ENCODE peak calls at places on chromosome 15, in ten cellular contexts. J, F, R, V, T, E, I, G, U and C are unnamed samples.

GRCh38 chr15:53811530-53811929 is 52.1 kb upstream of the WDR72 start:
- DNase-seq in R (no peak), U (no peak), F (peak; percentile 10), T (no peak), V (no peak), G (no peak), E (no peak), I (no peak), J (no peak), C (peak; percentile 5)

GRCh38 chr15:54082836-54083492 is 104.7 kb downstream of the UNC13C start:
- DNase-seq in V (no peak), G (no peak), J (no peak), F (peak; percentile 8), R (no peak), T (no peak), U (peak; percentile 17), E (peak; percentile 8), I (peak; percentile 53), C (no peak)

GRCh38 chr15:28456476-28457395 is 76.0 kb downstream of the GOLGA8G start:
- DNase-seq in U (no peak), F (no peak), E (no peak), T (no peak), R (peak; percentile 15), J (no peak), G (no peak), I (peak; percentile 39), V (peak; percentile 64), C (no peak)

GRCh38 chr15:40927497-40928346 is 1.4 kb upstream of the DLL4 start:
- DNase-seq in J (no peak), G (no peak), E (no peak), T (no peak), F (no peak), R (no peak), U (peak; percentile 58), V (no peak), I (no peak), C (no peak)

GRCh38 chr15:76239786-76240185 is 71.5 kb downstream of the ETFA start:
- DNase-seq in J (no peak), F (no peak), V (no peak), T (no peak), G (no peak), U (no peak), E (no peak), R (no peak), I (no peak), C (no peak)

GRCh38 chr15:65287515-65287845 is 797 bp upstream of the PARP16 start:
- DNase-seq in R (no peak), G (no peak), E (no peak), I (no peak), T (no peak), V (no peak), U (peak; percentile 31), J (no peak), F (peak; percentile 8), C (no peak)

GRCh38 chr15:70091649-70092461 is 5.9 kb downstream of the TLE3 start:
- DNase-seq in F (peak; percentile 22), T (no peak), I (no peak), V (peak; percentile 31), R (peak; percentile 38), U (no peak), E (no peak), J (no peak), G (no peak), C (no peak)

GRCh38 chr15:68658151-68658550 is 79.4 kb downstream of the CORO2B start:
- DNase-seq in I (no peak), F (no peak), E (no peak), V (peak; percentile 48), U (no peak), T (peak; percentile 52), G (no peak), R (no peak), J (no peak), C (no peak)

GRCh38 chr15:75647370-75648155 is at the start of gene SNX33:
- DNase-seq in T (no peak), V (peak; percentile 92), R (peak; percentile 47), U (peak; percentile 84), F (peak; percentile 92), J (peak; percentile 87), E (peak; percentile 94), I (peak; percentile 79), G (peak; percentile 64), C (peak; percentile 73)

GRCh38 chr15:71337197-71337845 is 222.1 kb downstream of the THSD4 start:
- DNase-seq in E (no peak), J (no peak), V (no peak), I (peak; percentile 19), G (no peak), U (no peak), T (no peak), R (no peak), F (no peak), C (no peak)

GRCh38 chr15:40763801-40764765 is at the start of gene GCHFR:
- DNase-seq in V (peak; percentile 94), E (peak; percentile 74), G (peak; percentile 51), F (peak; percentile 59), T (no peak), R (peak; percentile 54), I (peak; percentile 81), U (peak; percentile 89), J (peak; percentile 78), C (peak; percentile 44)

GRCh38 chr15:38895326-38896282 is 331.0 kb upstream of the RASGRP1 start:
- DNase-seq in F (peak; percentile 82), U (no peak), R (no peak), G (no peak), I (no peak), T (no peak), J (no peak), V (no peak), E (peak; percentile 70), C (peak; percentile 75)

GRCh38 chr15:100060276-100060926 is 281.4 kb downstream of the ADAMTS17 start:
- DNase-seq in R (no peak), G (peak; percentile 21), E (peak; percentile 73), J (no peak), U (no peak), I (no peak), T (no peak), F (peak; percentile 80), V (no peak), C (no peak)

GRCh38 chr15:89633585-89633984 is 21.7 kb downstream of the KIF7 start:
- DNase-seq in F (no peak), I (no peak), E (no peak), G (no peak), U (no peak), J (no peak), V (no peak), R (no peak), T (no peak), C (no peak)

GRCh38 chr15:101198031-101198430 is 53.8 kb downstream of the CHSY1 start:
- DNase-seq in G (no peak), E (no peak), V (no peak), R (no peak), U (no peak), I (no peak), T (no peak), F (no peak), J (no peak), C (no peak)
- TF ChIP-seq CTCF in G (no peak), E (no peak), V (no peak), R (no peak), U (no peak), I (no peak), T (no peak), F (no peak), J (no peak), C (no peak)

DNA sequence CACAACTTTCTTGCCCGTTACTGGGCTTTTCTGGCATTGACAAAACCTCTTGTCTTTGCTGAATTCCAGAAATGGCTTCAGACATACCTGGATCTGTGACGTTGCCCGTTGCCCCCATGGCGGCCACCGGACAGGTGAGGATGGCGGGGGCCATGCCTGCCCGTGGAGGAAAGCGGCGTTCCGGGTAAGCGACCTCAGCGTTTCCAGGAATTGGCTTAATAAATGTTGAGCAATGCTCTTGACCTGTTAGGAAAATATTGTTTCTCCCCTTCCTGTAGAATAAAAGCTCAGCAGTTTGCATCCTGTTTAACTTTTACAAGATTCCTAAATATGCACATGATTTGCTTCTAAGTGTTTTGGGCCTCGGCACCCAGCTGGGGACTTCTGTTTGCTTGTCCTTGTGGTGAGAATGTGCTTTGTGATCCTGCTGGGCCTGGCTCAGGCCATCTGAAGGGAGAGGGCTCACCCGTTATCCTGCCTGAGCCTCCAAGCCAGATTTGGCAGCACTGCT is 46.7 kb downstream of the ARNT2 start:
- DNase-seq in E (no peak), G (no peak), R (no peak), U (no peak), T (no peak), V (peak; percentile 71), F (no peak), J (no peak), I (peak; percentile 29), C (no peak)
- TF ChIP-seq CTCF in E (no peak), G (no peak), R (no peak), U (no peak), T (no peak), V (no peak), F (no peak), J (no peak), I (no peak), C (no peak)

DNA sequence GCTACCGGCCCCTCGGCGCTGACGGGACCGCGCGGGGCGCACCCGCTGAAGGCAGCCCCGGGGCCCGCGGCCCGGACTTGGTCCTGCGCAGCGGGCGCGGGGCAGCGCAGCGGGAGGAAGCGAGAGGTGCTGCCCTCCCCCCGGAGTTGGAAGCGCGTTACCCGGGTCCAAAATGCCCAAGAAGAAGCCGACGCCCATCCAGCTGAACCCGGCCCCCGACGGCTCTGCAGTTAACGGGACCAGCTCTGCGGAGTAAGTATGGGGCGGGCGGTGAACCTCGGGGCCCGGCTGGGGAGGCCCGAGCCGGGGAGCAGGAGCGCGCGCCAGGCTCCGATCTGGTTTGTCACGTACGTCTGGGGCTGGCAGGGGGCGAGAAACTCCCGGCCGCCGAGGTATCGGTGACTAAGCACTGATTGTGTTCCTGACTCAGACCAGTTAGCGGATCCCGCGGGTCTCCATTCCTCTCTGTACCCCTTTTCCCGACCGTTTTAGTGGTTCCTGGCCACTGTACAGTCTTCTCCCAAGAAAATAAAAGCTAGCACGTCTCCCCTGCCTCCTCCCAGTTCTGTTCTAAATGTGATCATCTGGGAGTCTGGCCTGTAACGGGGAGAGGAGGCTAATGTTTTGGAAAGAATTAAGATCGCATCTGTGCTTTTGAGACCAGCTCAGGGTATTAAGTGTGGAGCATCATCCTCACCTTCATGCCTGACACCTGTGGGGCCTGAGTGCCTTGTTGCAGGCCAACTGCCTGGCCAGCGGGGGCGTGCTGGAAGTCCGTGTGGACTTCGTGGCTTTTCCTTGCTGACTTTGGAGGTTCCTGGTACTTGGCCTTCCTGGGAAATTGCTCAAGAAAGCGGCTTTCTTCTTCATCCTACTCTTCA is 704 bp downstream of the MAP2K1 start:
- DNase-seq in I (peak; percentile 56), E (peak; percentile 69), R (peak; percentile 76), U (peak; percentile 57), V (peak; percentile 82), J (peak; percentile 72), T (peak; percentile 25), G (peak; percentile 37), F (peak; percentile 64), C (peak; percentile 58)
- TF ChIP-seq CTCF in I (no peak), E (peak; percentile 57), R (no peak), U (peak; percentile 47), V (peak; percentile 43), J (no peak), T (no peak), G (no peak), F (peak; percentile 50), C (peak; percentile 62)

DNA sequence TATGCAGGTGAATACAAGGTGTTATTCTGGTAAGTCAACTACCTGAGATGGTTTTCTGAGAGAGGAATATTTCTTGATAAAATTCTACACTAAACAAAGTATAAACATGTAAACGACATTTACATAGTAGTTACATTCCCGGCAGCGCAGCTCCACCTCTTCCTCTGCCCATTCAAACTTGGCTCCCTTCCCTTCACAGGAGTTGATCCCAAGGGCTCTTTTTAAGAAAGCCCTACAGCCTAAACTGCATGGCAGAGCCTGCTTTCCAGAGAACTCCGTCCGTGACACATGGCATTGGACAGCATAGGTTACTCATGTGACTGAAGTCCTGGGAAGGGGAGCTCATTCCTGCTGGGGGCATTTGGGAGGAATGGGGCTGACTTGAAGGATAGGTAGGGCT is 22.0 kb upstream of the LCTL start:
- DNase-seq in E (no peak), G (no peak), R (no peak), F (no peak), J (no peak), I (no peak), U (no peak), V (no peak), T (no peak), C (no peak)
- TF ChIP-seq CTCF in E (no peak), G (no peak), R (no peak), F (no peak), J (no peak), I (no peak), U (no peak), V (no peak), T (no peak), C (no peak)